ENCODE peak calls at places on chromosomes 1 and 21, in nine cellular contexts. C is D341Med; N is posterior cingulate gyrus; U is GM23248; B is naive thymus-derived CD8-positive, alpha-beta T cell; Q is stromal cell of bone marrow; V is HTR-8/SVneo; X is H54; I is epithelial cell of esophagus. F is an unnamed sample.

GRCh38 chr1:216686860-216687545 is 36.2 kb downstream of the ESRRG start:
- DNase-seq in X (no peak), I (peak; percentile 25), Q (no peak), V (no peak), B (no peak), U (no peak), N (no peak), C (no peak), F (no peak)

GRCh38 chr1:6623269-6623965 is 1.3 kb upstream of the THAP3 start:
- DNase-seq in C (no peak), N (no peak), I (no peak), U (no peak), Q (no peak), X (no peak), B (no peak), V (no peak), F (no peak)

GRCh38 chr1:71593523-71593922 is 512.7 kb upstream of the ZRANB2 start:
- DNase-seq in U (peak; percentile 9), X (no peak), Q (no peak), I (no peak), N (no peak), C (peak; percentile 20), B (no peak), V (no peak), F (no peak)

GRCh38 chr1:212401838-212402582 is 12.7 kb downstream of the PACC1 start:
- DNase-seq in V (no peak), I (peak; percentile 81), C (no peak), U (peak; percentile 62), N (no peak), B (no peak), Q (peak; percentile 8), X (no peak), F (no peak)

GRCh38 chr1:197200468-197200899 is 54.0 kb upstream of the ASPM start:
- DNase-seq in B (no peak), X (no peak), C (no peak), U (peak; percentile 61), V (no peak), Q (no peak), N (no peak), I (peak; percentile 45), F (peak; percentile 17)

GRCh38 chr1:95503371-95504145 is 269.5 kb downstream of the RWDD3 start:
- DNase-seq in Q (no peak), C (no peak), V (no peak), N (peak; percentile 21), X (no peak), B (no peak), U (no peak), I (peak; percentile 52), F (no peak)

GRCh38 chr21:41877901-41878830 is 978 bp downstream of the PRDM15 start:
- DNase-seq in C (peak; percentile 58), N (no peak), U (peak; percentile 81), Q (peak; percentile 54), X (peak; percentile 35), B (no peak), V (peak; percentile 14), I (peak; percentile 39), F (peak; percentile 40)

GRCh38 chr1:43545686-43546387 is 15.2 kb downstream of the PTPRF start:
- DNase-seq in U (peak; percentile 44), V (peak; percentile 24), B (no peak), X (no peak), I (peak; percentile 62), Q (no peak), N (peak; percentile 77), C (peak; percentile 59), F (peak; percentile 55)

GRCh38 chr1:34057347-34057746 is 107.7 kb downstream of the CSMD2 start:
- DNase-seq in X (no peak), V (no peak), B (no peak), U (no peak), Q (no peak), N (no peak), C (no peak), I (no peak), F (no peak)

GRCh38 chr21:38219049-38219628 is 37.7 kb upstream of the KCNJ15 start:
- DNase-seq in Q (peak; percentile 73), N (peak; percentile 41), X (peak; percentile 38), B (peak; percentile 4), V (peak; percentile 52), U (peak; percentile 82), I (peak; percentile 77), C (peak; percentile 63), F (peak; percentile 40)

GRCh38 chr21:36004441-36004840 is 55.9 kb downstream of the SETD4 start:
- DNase-seq in Q (no peak), X (no peak), N (no peak), B (no peak), U (peak; percentile 87), I (no peak), V (peak; percentile 53), C (no peak), F (peak; percentile 23)

GRCh38 chr1:230165526-230165925 is 98.5 kb downstream of the GALNT2 start:
- DNase-seq in Q (no peak), N (no peak), B (no peak), U (no peak), X (no peak), C (no peak), I (no peak), V (no peak), F (no peak)

GRCh38 chr1:8858888-8859706 is 19.4 kb downstream of the ENO1 start:
- DNase-seq in Q (peak; percentile 45), I (peak; percentile 62), V (no peak), B (peak; percentile 27), U (peak; percentile 75), X (no peak), C (peak; percentile 53), N (peak; percentile 60), F (peak; percentile 59)

GRCh38 chr1:86227026-86227425 is 70.5 kb upstream of the COL24A1 start:
- DNase-seq in N (no peak), U (peak; percentile 12), V (no peak), X (no peak), Q (no peak), C (no peak), I (no peak), B (no peak), F (no peak)

GRCh38 chr1:247209306-247209900 is 37.6 kb upstream of the ZNF124 start:
- DNase-seq in C (no peak), Q (no peak), I (peak; percentile 15), B (no peak), X (no peak), N (no peak), U (peak; percentile 38), V (no peak), F (no peak)

GRCh38 chr1:230141002-230141648 is 74.1 kb downstream of the GALNT2 start:
- DNase-seq in Q (no peak), C (no peak), X (no peak), U (peak; percentile 62), I (no peak), N (no peak), V (peak; percentile 25), B (no peak), F (no peak)

GRCh38 chr1:32612189-32612881 is 38.0 kb downstream of the ZBTB8OS start:
- DNase-seq in V (peak; percentile 92), B (peak; percentile 33), I (peak; percentile 75), U (peak; percentile 95), N (peak; percentile 90), X (peak; percentile 94), C (peak; percentile 85), Q (peak; percentile 55), F (peak; percentile 59)

GRCh38 chr21:33708874-33709273 is 66.6 kb downstream of the ITSN1 start:
- DNase-seq in Q (no peak), X (no peak), U (no peak), N (no peak), V (no peak), B (no peak), I (no peak), C (no peak), F (no peak)

GRCh38 chr21:44482581-44483287 is 27.4 kb downstream of the LRRC3 start:
- DNase-seq in X (no peak), B (no peak), Q (no peak), I (no peak), V (no peak), U (no peak), N (no peak), C (no peak), F (no peak)

GRCh38 chr1:157968503-157968902 is 24.9 kb upstream of the KIRREL1 start:
- DNase-seq in U (peak; percentile 79), I (peak; percentile 69), V (no peak), N (no peak), C (no peak), X (no peak), Q (peak; percentile 52), B (no peak), F (peak; percentile 16)

GRCh38 chr21:44836666-44837471 is 19.0 kb upstream of the SUMO3 start:
- DNase-seq in I (peak; percentile 62), V (peak; percentile 64), U (peak; percentile 77), Q (no peak), N (no peak), X (peak; percentile 73), B (no peak), C (no peak), F (no peak)

GRCh38 chr1:116521186-116521585 is 49.6 kb downstream of the CD58 start:
- DNase-seq in I (peak; percentile 69), N (no peak), Q (peak; percentile 90), V (no peak), U (peak; percentile 78), B (no peak), X (no peak), C (no peak), F (no peak)

GRCh38 chr1:29708381-29708780 is 472.1 kb downstream of the PTPRU start:
- DNase-seq in B (no peak), V (no peak), C (no peak), U (peak; percentile 62), X (no peak), I (no peak), N (no peak), Q (no peak), F (no peak)

GRCh38 chr1:66951513-66951912 is 26.7 kb downstream of the MIER1 start:
- DNase-seq in I (peak; percentile 76), B (no peak), U (peak; percentile 72), X (no peak), N (no peak), V (no peak), Q (no peak), C (no peak), F (no peak)

GRCh38 chr1:147292635-147293251 is 50.3 kb downstream of the CHD1L start:
- DNase-seq in N (no peak), B (no peak), U (peak; percentile 98), C (no peak), Q (peak; percentile 98), X (peak; percentile 19), V (no peak), I (peak; percentile 76), F (peak; percentile 27)

GRCh38 chr1:26696645-26697440 is 1.0 kb downstream of the ARID1A start:
- DNase-seq in V (no peak), Q (no peak), X (no peak), C (peak; percentile 47), B (peak; percentile 69), I (no peak), N (no peak), U (peak; percentile 60), F (peak; percentile 31)

F was measured in uterus.